ENCODE peak calls at places on chromosomes 12 and 14, in nine cellular contexts. One of them, this sample, is unnamed.

GRCh38 chr14:26765768-26766550 is 168.1 kb upstream of the NOVA1 start:
- DNase-seq in colonic mucosa: peak; percentile 30
- DNase-seq in heart right ventricle: peak; percentile 45
- DNase-seq in ovary: no peak
- DNase-seq in heart left ventricle: peak; percentile 62
- DNase-seq in stomach: no peak
- DNase-seq in lung: peak; percentile 41
- DNase-seq in Karpas-422: peak; percentile 35
- DNase-seq in OCI-LY7: no peak
- DNase-seq in this sample: peak; percentile 41

GRCh38 chr14:79562158-79562557 is 649.1 kb downstream of the DIO2 start:
- DNase-seq in colonic mucosa: no peak
- DNase-seq in heart right ventricle: no peak
- DNase-seq in ovary: no peak
- DNase-seq in heart left ventricle: no peak
- DNase-seq in stomach: no peak
- DNase-seq in lung: no peak
- DNase-seq in Karpas-422: no peak
- DNase-seq in OCI-LY7: no peak
- DNase-seq in this sample: no peak

GRCh38 chr14:61101803-61102548 is 120.9 kb downstream of the SLC38A6 start:
- DNase-seq in colonic mucosa: no peak
- DNase-seq in heart right ventricle: no peak
- DNase-seq in ovary: no peak
- DNase-seq in heart left ventricle: no peak
- DNase-seq in stomach: no peak
- DNase-seq in lung: no peak
- DNase-seq in Karpas-422: peak; percentile 83
- DNase-seq in OCI-LY7: peak; percentile 35
- DNase-seq in this sample: no peak

GRCh38 chr14:81125536-81125935 is 95.2 kb downstream of the GTF2A1 start:
- DNase-seq in colonic mucosa: no peak
- DNase-seq in heart right ventricle: no peak
- DNase-seq in ovary: no peak
- DNase-seq in heart left ventricle: no peak
- DNase-seq in stomach: no peak
- DNase-seq in lung: no peak
- DNase-seq in Karpas-422: peak; percentile 99
- DNase-seq in OCI-LY7: peak; percentile 26
- DNase-seq in this sample: no peak

GRCh38 chr14:63996575-63997220 is 143.9 kb downstream of the SYNE2 start:
- DNase-seq in colonic mucosa: no peak
- DNase-seq in heart right ventricle: no peak
- DNase-seq in ovary: no peak
- DNase-seq in heart left ventricle: no peak
- DNase-seq in stomach: no peak
- DNase-seq in lung: no peak
- DNase-seq in Karpas-422: no peak
- DNase-seq in OCI-LY7: no peak
- DNase-seq in this sample: no peak

GRCh38 chr12:86139671-86140070 is 116.5 kb downstream of the MGAT4C start:
- DNase-seq in colonic mucosa: no peak
- DNase-seq in heart right ventricle: no peak
- DNase-seq in ovary: no peak
- DNase-seq in heart left ventricle: no peak
- DNase-seq in stomach: no peak
- DNase-seq in lung: no peak
- DNase-seq in Karpas-422: no peak
- DNase-seq in OCI-LY7: no peak
- DNase-seq in this sample: no peak

GRCh38 chr12:12803186-12803585 is 10.0 kb upstream of the DDX47 start:
- DNase-seq in colonic mucosa: peak; percentile 91
- DNase-seq in heart right ventricle: peak; percentile 64
- DNase-seq in ovary: no peak
- DNase-seq in heart left ventricle: peak; percentile 46
- DNase-seq in stomach: peak; percentile 87
- DNase-seq in lung: peak; percentile 82
- DNase-seq in Karpas-422: no peak
- DNase-seq in OCI-LY7: peak; percentile 14
- DNase-seq in this sample: no peak

GRCh38 chr12:109759076-109759420 is 45.4 kb downstream of the FAM222A start:
- DNase-seq in colonic mucosa: no peak
- DNase-seq in heart right ventricle: no peak
- DNase-seq in ovary: no peak
- DNase-seq in heart left ventricle: no peak
- DNase-seq in stomach: peak; percentile 9
- DNase-seq in lung: no peak
- DNase-seq in Karpas-422: no peak
- DNase-seq in OCI-LY7: no peak
- DNase-seq in this sample: peak; percentile 9

GRCh38 chr14:29822430-29822709 is 105.3 kb downstream of the PRKD1 start:
- DNase-seq in colonic mucosa: no peak
- DNase-seq in heart right ventricle: no peak
- DNase-seq in ovary: no peak
- DNase-seq in heart left ventricle: no peak
- DNase-seq in stomach: no peak
- DNase-seq in lung: no peak
- DNase-seq in Karpas-422: no peak
- DNase-seq in OCI-LY7: no peak
- DNase-seq in this sample: no peak

GRCh38 chr12:62683724-62684501 is 217.3 kb downstream of the MON2 start:
- DNase-seq in colonic mucosa: peak; percentile 28
- DNase-seq in heart right ventricle: peak; percentile 66
- DNase-seq in ovary: peak; percentile 59
- DNase-seq in heart left ventricle: peak; percentile 76
- DNase-seq in stomach: no peak
- DNase-seq in lung: peak; percentile 41
- DNase-seq in Karpas-422: no peak
- DNase-seq in OCI-LY7: no peak
- DNase-seq in this sample: peak; percentile 63

GRCh38 chr14:95515080-95515489 is 1.4 kb downstream of the SYNE3 start:
- DNase-seq in colonic mucosa: no peak
- DNase-seq in heart right ventricle: no peak
- DNase-seq in ovary: peak; percentile 61
- DNase-seq in heart left ventricle: peak; percentile 77
- DNase-seq in stomach: no peak
- DNase-seq in lung: no peak
- DNase-seq in Karpas-422: no peak
- DNase-seq in OCI-LY7: no peak
- DNase-seq in this sample: peak; percentile 67

GRCh38 chr14:53999061-53999488 is 42.5 kb upstream of the BMP4 start:
- DNase-seq in colonic mucosa: no peak
- DNase-seq in heart right ventricle: no peak
- DNase-seq in ovary: no peak
- DNase-seq in heart left ventricle: no peak
- DNase-seq in stomach: no peak
- DNase-seq in lung: peak; percentile 59
- DNase-seq in Karpas-422: no peak
- DNase-seq in OCI-LY7: no peak
- DNase-seq in this sample: no peak

GRCh38 chr12:30134229-30134628 is 350.5 kb upstream of the TMTC1 start:
- DNase-seq in colonic mucosa: no peak
- DNase-seq in heart right ventricle: no peak
- DNase-seq in ovary: no peak
- DNase-seq in heart left ventricle: no peak
- DNase-seq in stomach: no peak
- DNase-seq in lung: no peak
- DNase-seq in Karpas-422: no peak
- DNase-seq in OCI-LY7: no peak
- DNase-seq in this sample: no peak

GRCh38 chr12:30136661-30137060 is 352.9 kb upstream of the TMTC1 start:
- DNase-seq in colonic mucosa: no peak
- DNase-seq in heart right ventricle: no peak
- DNase-seq in ovary: no peak
- DNase-seq in heart left ventricle: no peak
- DNase-seq in stomach: no peak
- DNase-seq in lung: no peak
- DNase-seq in Karpas-422: no peak
- DNase-seq in OCI-LY7: no peak
- DNase-seq in this sample: no peak

DNA sequence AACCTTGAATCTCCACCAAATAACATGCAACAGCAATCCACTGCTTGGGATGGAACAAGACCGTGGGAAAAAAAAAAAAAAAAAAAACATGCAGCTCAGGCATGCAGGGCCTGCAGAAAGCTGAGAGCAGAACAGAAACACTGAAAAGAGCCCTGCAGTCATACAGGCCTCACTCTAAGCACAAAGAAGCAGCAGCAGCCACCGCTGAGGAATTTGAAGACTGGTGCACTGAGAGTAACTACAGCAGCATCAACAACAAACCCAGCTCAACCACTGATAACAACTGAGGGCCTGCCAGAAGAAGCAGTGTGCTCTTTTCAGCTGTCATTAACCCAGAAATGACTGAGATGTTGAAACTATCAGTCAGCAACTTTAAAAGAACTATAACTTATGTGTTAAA is 354.7 kb upstream of the TMTC1 start:
- DNase-seq in colonic mucosa: no peak
- DNase-seq in heart right ventricle: no peak
- DNase-seq in ovary: no peak
- DNase-seq in heart left ventricle: no peak
- DNase-seq in stomach: no peak
- DNase-seq in lung: no peak
- DNase-seq in Karpas-422: no peak
- DNase-seq in OCI-LY7: no peak
- DNase-seq in this sample: no peak
- H3K4me3 ChIP-seq in colonic mucosa: no peak overlapping the region
- H3K4me3 ChIP-seq in heart right ventricle: no peak overlapping the region
- H3K4me3 ChIP-seq in ovary: no peak overlapping the region
- H3K4me3 ChIP-seq in heart left ventricle: no peak overlapping the region
- H3K4me3 ChIP-seq in stomach: no peak overlapping the region
- H3K4me3 ChIP-seq in lung: no peak overlapping the region
- H3K4me3 ChIP-seq in Karpas-422: no peak overlapping the region
- H3K4me3 ChIP-seq in OCI-LY7: no peak overlapping the region
- H3K4me3 ChIP-seq in this sample: no peak overlapping the region

GRCh38 chr12:23596568-23596967 is 352.9 kb downstream of the SOX5 start:
- DNase-seq in colonic mucosa: no peak
- DNase-seq in heart right ventricle: no peak
- DNase-seq in ovary: no peak
- DNase-seq in heart left ventricle: no peak
- DNase-seq in stomach: no peak
- DNase-seq in lung: no peak
- DNase-seq in Karpas-422: no peak
- DNase-seq in OCI-LY7: no peak
- DNase-seq in this sample: no peak
- H3K27ac ChIP-seq in colonic mucosa: no peak overlapping the region
- H3K27ac ChIP-seq in heart right ventricle: no peak overlapping the region
- H3K27ac ChIP-seq in ovary: no peak overlapping the region
- H3K27ac ChIP-seq in heart left ventricle: no peak overlapping the region
- H3K27ac ChIP-seq in stomach: no peak overlapping the region
- H3K27ac ChIP-seq in lung: no peak overlapping the region
- H3K27ac ChIP-seq in Karpas-422: no peak overlapping the region
- H3K27ac ChIP-seq in OCI-LY7: no peak overlapping the region
- H3K27ac ChIP-seq in this sample: no peak overlapping the region

GRCh38 chr12:48198985-48199384 is 4.1 kb downstream of the OR10AD1 start:
- DNase-seq in colonic mucosa: no peak
- DNase-seq in heart right ventricle: no peak
- DNase-seq in ovary: no peak
- DNase-seq in heart left ventricle: no peak
- DNase-seq in stomach: no peak
- DNase-seq in lung: no peak
- DNase-seq in Karpas-422: no peak
- DNase-seq in OCI-LY7: no peak
- DNase-seq in this sample: no peak
- H3K4me3 ChIP-seq in colonic mucosa: peak overlapping the region; percentile 51
- H3K4me3 ChIP-seq in heart right ventricle: peak overlapping the region; percentile 52
- H3K4me3 ChIP-seq in ovary: peak overlapping the region; percentile 81
- H3K4me3 ChIP-seq in heart left ventricle: peak overlapping the region; percentile 92
- H3K4me3 ChIP-seq in stomach: peak overlapping the region; percentile 45
- H3K4me3 ChIP-seq in lung: peak overlapping the region; percentile 76
- H3K4me3 ChIP-seq in Karpas-422: peak overlapping the region; percentile 69
- H3K4me3 ChIP-seq in OCI-LY7: peak overlapping the region; percentile 68
- H3K4me3 ChIP-seq in this sample: peak overlapping the region; percentile 84

GRCh38 chr14:86462193-86462592 is 932.2 kb downstream of the FLRT2 start:
- DNase-seq in colonic mucosa: peak; percentile 17
- DNase-seq in heart right ventricle: no peak
- DNase-seq in ovary: no peak
- DNase-seq in heart left ventricle: no peak
- DNase-seq in stomach: no peak
- DNase-seq in lung: no peak
- DNase-seq in Karpas-422: peak; percentile 87
- DNase-seq in OCI-LY7: peak; percentile 14
- DNase-seq in this sample: no peak
- H3K27ac ChIP-seq in colonic mucosa: no peak overlapping the region
- H3K27ac ChIP-seq in heart right ventricle: no peak overlapping the region
- H3K27ac ChIP-seq in ovary: no peak overlapping the region
- H3K27ac ChIP-seq in heart left ventricle: no peak overlapping the region
- H3K27ac ChIP-seq in stomach: no peak overlapping the region
- H3K27ac ChIP-seq in lung: no peak overlapping the region
- H3K27ac ChIP-seq in Karpas-422: no peak overlapping the region
- H3K27ac ChIP-seq in OCI-LY7: no peak overlapping the region
- H3K27ac ChIP-seq in this sample: no peak overlapping the region

DNA sequence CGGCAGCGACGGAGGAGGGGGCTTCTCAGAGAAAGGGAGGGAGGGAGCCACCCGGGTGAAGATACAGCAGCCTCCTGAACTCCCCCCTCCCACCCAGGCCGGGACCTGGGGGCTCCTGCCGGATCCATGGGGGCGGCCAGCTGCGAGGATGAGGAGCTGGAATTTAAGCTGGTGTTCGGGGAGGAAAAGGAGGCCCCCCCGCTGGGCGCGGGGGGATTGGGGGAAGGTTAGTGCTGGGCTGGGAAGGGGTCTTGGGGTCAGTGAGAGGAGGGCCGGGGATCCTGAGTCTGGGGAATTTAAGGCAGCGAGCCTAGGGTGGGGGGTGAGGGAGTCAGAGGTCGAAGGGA is 204 bp downstream of the NFATC4 start:
- DNase-seq in colonic mucosa: peak; percentile 29
- DNase-seq in heart right ventricle: no peak
- DNase-seq in ovary: no peak
- DNase-seq in heart left ventricle: peak; percentile 37
- DNase-seq in stomach: no peak
- DNase-seq in lung: no peak
- DNase-seq in Karpas-422: no peak
- DNase-seq in OCI-LY7: no peak
- DNase-seq in this sample: no peak
- H3K4me3 ChIP-seq in colonic mucosa: peak overlapping the region; percentile 42
- H3K4me3 ChIP-seq in heart right ventricle: peak overlapping the region; percentile 45
- H3K4me3 ChIP-seq in ovary: peak overlapping the region; percentile 71
- H3K4me3 ChIP-seq in heart left ventricle: peak overlapping the region; percentile 57
- H3K4me3 ChIP-seq in stomach: peak overlapping the region; percentile 59
- H3K4me3 ChIP-seq in lung: peak overlapping the region; percentile 15
- H3K4me3 ChIP-seq in Karpas-422: peak overlapping the region; percentile 72
- H3K4me3 ChIP-seq in OCI-LY7: peak overlapping the region; percentile 91
- H3K4me3 ChIP-seq in this sample: peak overlapping the region; percentile 70